ENCODE peak calls at places on chromosomes 16 and 17, in six cellular contexts. O, V, E, L, I and P are unnamed samples.

GRCh38 chr17:77231076-77231871 is 90.5 kb downstream of the SEC14L1 start:
- DNase-seq in I (no peak), E (no peak), L (no peak), V (no peak), O (no peak), P (no peak)

GRCh38 chr16:10964891-10965326 is 20.5 kb downstream of the CLEC16A start:
- DNase-seq in E (no peak), O (no peak), I (no peak), L (no peak), V (no peak), P (no peak)

GRCh38 chr16:616771-617586 is 13.8 kb upstream of the WFIKKN1 start:
- DNase-seq in E (peak), V (no peak), O (no peak), L (no peak), I (no peak), P (no peak)

GRCh38 chr16:87954361-87954760 is 3.1 kb downstream of the BANP start:
- DNase-seq in L (no peak), E (peak), I (no peak), O (no peak), V (no peak), P (no peak)

GRCh38 chr17:16521070-16521727 is 29.2 kb upstream of the LRRC75A start:
- DNase-seq in V (peak), L (peak), I (peak), E (no peak), O (peak), P (peak)

GRCh38 chr16:30002614-30003346 is 6.7 kb downstream of the INO80E start:
- DNase-seq in V (no peak), L (no peak), E (no peak), I (no peak), O (no peak), P (no peak)

GRCh38 chr17:57442401-57442823 is 186.1 kb downstream of the MSI2 start:
- DNase-seq in V (no peak), I (no peak), O (no peak), E (no peak), L (peak), P (no peak)

GRCh38 chr17:79944821-79945391 is 90.8 kb downstream of the TBC1D16 start:
- DNase-seq in I (no peak), V (no peak), E (peak), O (peak), L (no peak), P (no peak)

GRCh38 chr17:50443492-50444051 is 17.6 kb downstream of the ACSF2 start:
- DNase-seq in I (peak), L (no peak), O (no peak), E (no peak), V (no peak), P (no peak)

DNA sequence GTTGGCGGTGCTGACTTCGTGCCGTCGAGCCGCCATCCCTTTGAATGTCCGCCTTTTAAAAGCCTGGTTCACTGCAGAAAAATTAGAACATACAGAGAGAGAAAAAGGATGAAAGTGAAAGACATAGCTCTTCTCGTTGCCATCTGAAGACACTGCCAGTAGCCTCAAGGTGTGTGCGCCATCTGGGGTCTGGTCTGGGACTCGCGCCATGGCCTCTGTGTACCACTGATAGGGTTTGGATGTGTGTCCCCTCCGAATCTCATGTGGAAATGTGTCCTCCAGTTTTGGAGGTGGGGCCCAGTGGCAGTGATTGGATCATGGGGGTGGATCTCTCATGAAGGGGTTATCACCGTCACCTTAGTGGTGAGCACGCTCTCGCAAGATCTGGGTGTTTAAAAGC is 15.5 kb downstream of the GSE1 start:
- DNase-seq in I (no peak), L (no peak), E (no peak), O (no peak), V (no peak), P (no peak)
- TF ChIP-seq CTCF in I (no peak), L (no peak), E (no peak), O (no peak), V (no peak), P (no peak)

GRCh38 chr16:49441366-49441780 is 67.8 kb downstream of the C16orf78 start:
- DNase-seq in V (no peak), O (peak), E (no peak), L (no peak), I (peak), P (peak)
- TF ChIP-seq CTCF in V (no peak), O (no peak), E (no peak), L (no peak), I (peak), P (no peak)

DNA sequence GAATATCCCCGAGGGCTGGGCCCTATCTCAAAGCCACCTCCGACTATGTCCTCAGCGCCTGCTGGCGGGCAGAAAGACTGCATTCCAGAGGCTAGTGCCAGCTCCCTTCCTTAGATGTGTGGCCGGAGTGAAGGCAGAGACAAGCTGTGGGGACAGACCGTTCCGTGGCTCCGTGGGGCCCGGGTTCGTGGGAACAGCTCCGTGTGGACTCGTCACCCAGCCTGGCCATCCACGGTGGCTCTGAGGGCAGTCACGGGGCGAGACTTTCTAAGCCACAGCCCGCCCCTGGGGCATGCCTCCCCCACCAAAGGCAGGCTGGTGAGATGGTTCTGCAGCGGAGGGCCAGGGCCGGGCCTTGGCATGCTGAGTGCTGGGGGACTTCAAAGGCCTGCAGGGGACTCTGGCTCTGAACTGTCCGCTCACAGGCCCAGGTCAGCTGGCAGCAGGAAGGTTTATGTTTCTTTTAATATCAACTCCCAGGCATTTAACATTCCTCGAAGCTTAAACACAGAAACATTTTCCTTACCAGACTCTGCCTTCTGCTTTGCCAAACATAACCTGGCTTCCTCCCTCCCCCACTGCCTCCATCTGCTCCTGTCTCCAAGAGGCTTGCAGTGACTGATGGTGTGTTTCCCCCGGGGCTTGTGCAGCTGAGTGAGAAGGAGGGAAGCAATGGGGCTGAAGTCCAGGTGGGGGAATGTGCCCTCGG is 50.4 kb downstream of the TIMM22 start:
- DNase-seq in V (no peak), E (peak), I (peak), O (no peak), L (no peak), P (peak)
- TF ChIP-seq CTCF in V (no peak), E (no peak), I (no peak), O (no peak), L (no peak), P (no peak)

GRCh38 chr17:81489012-81489968 is 23.3 kb downstream of the ACTG1 start:
- DNase-seq in V (no peak), L (no peak), O (no peak), E (no peak), I (no peak), P (peak)
- TF ChIP-seq CTCF in V (no peak), L (no peak), O (no peak), E (no peak), I (no peak), P (no peak)

GRCh38 chr17:43840814-43841213 is 6.2 kb upstream of the CD300LG start:
- DNase-seq in V (no peak), L (no peak), I (peak), E (no peak), O (no peak), P (no peak)
- TF ChIP-seq CTCF in V (peak), L (peak), I (peak), E (no peak), O (no peak), P (no peak)

GRCh38 chr16:67345401-67345800 is 18.8 kb downstream of the LRRC36 start:
- DNase-seq in I (no peak), O (no peak), V (no peak), E (no peak), L (no peak), P (no peak)

GRCh38 chr16:67346328-67346727 is 19.7 kb downstream of the LRRC36 start:
- DNase-seq in E (no peak), O (no peak), V (no peak), I (no peak), L (no peak), P (no peak)

DNA sequence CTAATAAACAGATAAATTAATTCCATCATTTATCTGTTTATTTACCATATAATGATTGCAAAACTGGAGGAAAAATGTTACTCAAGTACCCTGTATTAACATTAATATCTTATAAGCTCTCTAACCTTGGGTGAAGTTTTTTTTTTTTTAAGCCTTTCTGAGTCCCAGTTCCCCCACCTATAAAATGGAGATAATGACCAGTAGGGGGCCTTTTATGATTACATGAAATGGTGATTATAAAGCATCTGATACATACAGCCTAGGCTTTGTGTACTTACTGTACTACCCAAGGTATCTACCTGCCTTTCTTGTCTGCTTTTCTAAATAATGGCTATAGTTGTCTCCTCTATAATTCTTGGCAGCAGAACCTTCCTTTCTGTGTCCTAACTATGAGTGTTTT is 22.6 kb downstream of the LRRC36 start:
- DNase-seq in I (no peak), O (no peak), V (no peak), E (no peak), L (peak), P (no peak)
- TF ChIP-seq CTCF in I (peak), O (peak), V (peak), E (peak), L (peak), P (peak)